ENCODE peak calls at places on chromosomes 7 and 10, in six cellular contexts. One of them, this sample, is unnamed.

GRCh38 chr10:89213191-89213808 is 6.2 kb upstream of the CH25H start:
- DNase-seq in stomach: no peak
- DNase-seq in right cardiac atrium: no peak
- DNase-seq in breast epithelium: no peak
- DNase-seq in CD8-positive, alpha-beta memory T cell: no peak
- DNase-seq in astrocyte of the spinal cord: peak; percentile 70
- DNase-seq in this sample: no peak

GRCh38 chr10:69712346-69712745 is 82.3 kb downstream of the FAM241B start:
- DNase-seq in astrocyte of the spinal cord: no peak
- DNase-seq in CD8-positive, alpha-beta memory T cell: no peak
- DNase-seq in breast epithelium: no peak
- DNase-seq in stomach: no peak
- DNase-seq in right cardiac atrium: no peak
- DNase-seq in this sample: no peak

GRCh38 chr7:6168469-6168868 is 104.0 kb downstream of the CYTH3 start:
- DNase-seq in astrocyte of the spinal cord: no peak
- DNase-seq in stomach: no peak
- DNase-seq in right cardiac atrium: no peak
- DNase-seq in CD8-positive, alpha-beta memory T cell: no peak
- DNase-seq in breast epithelium: no peak
- DNase-seq in this sample: no peak

GRCh38 chr7:40393660-40394059 is 258.9 kb downstream of the SUGCT start:
- DNase-seq in right cardiac atrium: no peak
- DNase-seq in breast epithelium: no peak
- DNase-seq in CD8-positive, alpha-beta memory T cell: no peak
- DNase-seq in stomach: no peak
- DNase-seq in astrocyte of the spinal cord: no peak
- DNase-seq in this sample: no peak

GRCh38 chr10:91604936-91605534 is 27.8 kb downstream of the PPP1R3C start:
- DNase-seq in astrocyte of the spinal cord: peak; percentile 82
- DNase-seq in breast epithelium: no peak
- DNase-seq in stomach: no peak
- DNase-seq in right cardiac atrium: no peak
- DNase-seq in CD8-positive, alpha-beta memory T cell: no peak
- DNase-seq in this sample: no peak

GRCh38 chr7:136302049-136302448 is 324.9 kb upstream of the MTPN start:
- DNase-seq in CD8-positive, alpha-beta memory T cell: no peak
- DNase-seq in breast epithelium: no peak
- DNase-seq in right cardiac atrium: no peak
- DNase-seq in astrocyte of the spinal cord: no peak
- DNase-seq in stomach: no peak
- DNase-seq in this sample: no peak

GRCh38 chr10:129952771-129953489 is 11.1 kb downstream of the EBF3 start:
- DNase-seq in breast epithelium: no peak
- DNase-seq in CD8-positive, alpha-beta memory T cell: no peak
- DNase-seq in right cardiac atrium: peak; percentile 55
- DNase-seq in stomach: no peak
- DNase-seq in astrocyte of the spinal cord: no peak
- DNase-seq in this sample: no peak

GRCh38 chr7:96598421-96598820 is 111.2 kb downstream of the SEM1 start:
- DNase-seq in breast epithelium: no peak
- DNase-seq in astrocyte of the spinal cord: no peak
- DNase-seq in CD8-positive, alpha-beta memory T cell: no peak
- DNase-seq in right cardiac atrium: no peak
- DNase-seq in stomach: no peak
- DNase-seq in this sample: no peak

GRCh38 chr7:13965077-13965476 is 24.4 kb downstream of the ETV1 start:
- DNase-seq in right cardiac atrium: no peak
- DNase-seq in astrocyte of the spinal cord: no peak
- DNase-seq in breast epithelium: no peak
- DNase-seq in stomach: no peak
- DNase-seq in CD8-positive, alpha-beta memory T cell: no peak
- DNase-seq in this sample: no peak

GRCh38 chr10:127618797-127619196 is 69.7 kb downstream of the NPS start:
- DNase-seq in astrocyte of the spinal cord: no peak
- DNase-seq in CD8-positive, alpha-beta memory T cell: no peak
- DNase-seq in right cardiac atrium: no peak
- DNase-seq in stomach: no peak
- DNase-seq in breast epithelium: no peak
- DNase-seq in this sample: no peak

GRCh38 chr10:68562666-68563522 is 2.8 kb downstream of the TET1 start:
- DNase-seq in CD8-positive, alpha-beta memory T cell: no peak
- DNase-seq in stomach: no peak
- DNase-seq in breast epithelium: no peak
- DNase-seq in astrocyte of the spinal cord: peak; percentile 60
- DNase-seq in right cardiac atrium: no peak
- DNase-seq in this sample: no peak

GRCh38 chr10:132110091-132110490 is 44.3 kb downstream of the JAKMIP3 start:
- DNase-seq in right cardiac atrium: peak; percentile 54
- DNase-seq in breast epithelium: peak; percentile 30
- DNase-seq in stomach: peak; percentile 21
- DNase-seq in astrocyte of the spinal cord: no peak
- DNase-seq in CD8-positive, alpha-beta memory T cell: no peak
- DNase-seq in this sample: no peak

GRCh38 chr10:121152935-121153334 is 301.8 kb downstream of the WDR11 start:
- DNase-seq in stomach: no peak
- DNase-seq in astrocyte of the spinal cord: no peak
- DNase-seq in right cardiac atrium: no peak
- DNase-seq in CD8-positive, alpha-beta memory T cell: no peak
- DNase-seq in breast epithelium: no peak
- DNase-seq in this sample: no peak

GRCh38 chr10:95262763-95263518 is 27.9 kb downstream of the PDLIM1 start:
- DNase-seq in CD8-positive, alpha-beta memory T cell: no peak
- DNase-seq in stomach: no peak
- DNase-seq in astrocyte of the spinal cord: no peak
- DNase-seq in right cardiac atrium: no peak
- DNase-seq in breast epithelium: no peak
- DNase-seq in this sample: no peak

GRCh38 chr10:62625484-62625883 is 179.0 kb upstream of the ADO start:
- DNase-seq in CD8-positive, alpha-beta memory T cell: no peak
- DNase-seq in breast epithelium: no peak
- DNase-seq in astrocyte of the spinal cord: no peak
- DNase-seq in right cardiac atrium: no peak
- DNase-seq in stomach: no peak
- DNase-seq in this sample: no peak

GRCh38 chr10:108375691-108376090 is 1211.2 kb upstream of the SORCS1 start:
- DNase-seq in right cardiac atrium: no peak
- DNase-seq in stomach: no peak
- DNase-seq in astrocyte of the spinal cord: no peak
- DNase-seq in CD8-positive, alpha-beta memory T cell: no peak
- DNase-seq in breast epithelium: no peak
- DNase-seq in this sample: no peak

GRCh38 chr10:104809288-104810090 is 168.4 kb downstream of the SORCS3 start:
- DNase-seq in CD8-positive, alpha-beta memory T cell: no peak
- DNase-seq in breast epithelium: no peak
- DNase-seq in right cardiac atrium: no peak
- DNase-seq in stomach: no peak
- DNase-seq in astrocyte of the spinal cord: peak; percentile 39
- DNase-seq in this sample: no peak

GRCh38 chr7:41331194-41331593 is 371.7 kb downstream of the INHBA start:
- DNase-seq in astrocyte of the spinal cord: no peak
- DNase-seq in CD8-positive, alpha-beta memory T cell: no peak
- DNase-seq in right cardiac atrium: no peak
- DNase-seq in breast epithelium: no peak
- DNase-seq in stomach: no peak
- DNase-seq in this sample: no peak

GRCh38 chr7:43405948-43406347 is 177.0 kb upstream of the STK17A start:
- DNase-seq in stomach: no peak
- DNase-seq in CD8-positive, alpha-beta memory T cell: no peak
- DNase-seq in right cardiac atrium: no peak
- DNase-seq in breast epithelium: no peak
- DNase-seq in astrocyte of the spinal cord: no peak
- DNase-seq in this sample: no peak

GRCh38 chr10:86261470-86261869 is 105.1 kb downstream of the GRID1 start:
- DNase-seq in astrocyte of the spinal cord: no peak
- DNase-seq in right cardiac atrium: no peak
- DNase-seq in stomach: peak; percentile 13
- DNase-seq in breast epithelium: no peak
- DNase-seq in CD8-positive, alpha-beta memory T cell: no peak
- DNase-seq in this sample: no peak

GRCh38 chr10:45444976-45445898 is 71.2 kb downstream of the ALOX5 start:
- DNase-seq in astrocyte of the spinal cord: no peak
- DNase-seq in breast epithelium: no peak
- DNase-seq in CD8-positive, alpha-beta memory T cell: no peak
- DNase-seq in right cardiac atrium: peak; percentile 69
- DNase-seq in stomach: peak; percentile 59
- DNase-seq in this sample: no peak

GRCh38 chr7:40297741-40298311 is 163.0 kb downstream of the SUGCT start:
- DNase-seq in CD8-positive, alpha-beta memory T cell: no peak
- DNase-seq in astrocyte of the spinal cord: peak; percentile 64
- DNase-seq in breast epithelium: no peak
- DNase-seq in stomach: no peak
- DNase-seq in right cardiac atrium: no peak
- DNase-seq in this sample: no peak

GRCh38 chr10:3033925-3034324 is 33.4 kb upstream of the PFKP start:
- DNase-seq in CD8-positive, alpha-beta memory T cell: no peak
- DNase-seq in breast epithelium: no peak
- DNase-seq in stomach: no peak
- DNase-seq in astrocyte of the spinal cord: no peak
- DNase-seq in right cardiac atrium: no peak
- DNase-seq in this sample: no peak

DNA sequence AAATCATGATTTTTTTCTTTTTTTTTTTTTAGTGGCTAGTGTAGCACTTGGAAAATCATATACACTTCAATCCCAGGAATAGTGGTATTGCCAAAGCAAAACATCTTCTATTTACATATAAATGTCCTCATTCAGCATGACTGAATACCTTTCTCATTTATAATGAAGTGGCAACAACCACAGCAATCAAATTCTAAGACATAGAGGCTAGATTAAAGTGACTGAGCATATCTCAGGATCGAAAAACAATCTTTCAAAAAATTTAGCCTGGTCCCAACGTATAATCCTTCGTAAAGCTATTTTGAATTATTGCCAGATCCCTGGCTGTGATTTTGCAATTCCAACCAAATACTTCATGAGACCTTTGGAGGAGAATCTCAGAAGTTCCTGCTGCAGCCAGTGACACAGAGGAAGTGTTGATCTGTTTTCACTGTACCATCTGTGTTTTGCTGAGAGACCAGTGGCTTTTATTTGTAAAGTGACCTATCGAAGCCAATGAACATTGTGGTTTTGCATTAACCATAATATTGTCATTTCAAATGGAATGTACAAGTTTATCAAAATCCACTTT is 29.8 kb upstream of the SP8 start:
- DNase-seq in stomach: no peak
- DNase-seq in CD8-positive, alpha-beta memory T cell: no peak
- DNase-seq in right cardiac atrium: no peak
- DNase-seq in astrocyte of the spinal cord: no peak
- DNase-seq in breast epithelium: no peak
- DNase-seq in this sample: no peak
- H3K4me3 ChIP-seq in stomach: no peak overlapping the region
- H3K4me3 ChIP-seq in CD8-positive, alpha-beta memory T cell: no peak overlapping the region
- H3K4me3 ChIP-seq in right cardiac atrium: no peak overlapping the region
- H3K4me3 ChIP-seq in astrocyte of the spinal cord: no peak overlapping the region
- H3K4me3 ChIP-seq in breast epithelium: no peak overlapping the region
- H3K4me3 ChIP-seq in this sample: no peak overlapping the region

DNA sequence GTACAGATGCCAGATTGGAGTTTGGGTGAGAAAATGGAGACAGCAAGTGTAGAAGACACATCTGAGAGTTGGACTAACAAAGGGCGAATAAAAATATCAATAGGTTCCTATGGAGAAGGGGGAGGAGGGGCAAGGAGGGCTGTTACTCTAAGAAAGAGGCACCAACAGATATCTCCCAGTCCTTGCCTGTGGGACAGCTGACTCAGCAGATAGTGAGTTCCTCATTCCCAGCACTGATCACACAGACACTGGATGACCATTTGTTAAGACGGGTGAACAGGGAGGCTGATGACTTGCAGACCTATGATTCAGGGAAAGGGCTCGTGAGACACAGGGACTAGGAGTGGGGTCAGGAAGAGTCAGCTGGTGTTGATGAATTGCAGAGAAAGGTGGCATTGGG is 5.7 kb upstream of the PRR15 start:
- DNase-seq in CD8-positive, alpha-beta memory T cell: no peak
- DNase-seq in astrocyte of the spinal cord: no peak
- DNase-seq in breast epithelium: no peak
- DNase-seq in right cardiac atrium: no peak
- DNase-seq in stomach: no peak
- DNase-seq in this sample: no peak
- H3K4me3 ChIP-seq in CD8-positive, alpha-beta memory T cell: no peak overlapping the region
- H3K4me3 ChIP-seq in astrocyte of the spinal cord: no peak overlapping the region
- H3K4me3 ChIP-seq in breast epithelium: no peak overlapping the region
- H3K4me3 ChIP-seq in right cardiac atrium: no peak overlapping the region
- H3K4me3 ChIP-seq in stomach: no peak overlapping the region
- H3K4me3 ChIP-seq in this sample: no peak overlapping the region

GRCh38 chr10:48670978-48671913 is 13.4 kb upstream of the WDFY4 start:
- DNase-seq in breast epithelium: no peak
- DNase-seq in stomach: no peak
- DNase-seq in astrocyte of the spinal cord: no peak
- DNase-seq in right cardiac atrium: no peak
- DNase-seq in CD8-positive, alpha-beta memory T cell: no peak
- DNase-seq in this sample: no peak
- H3K4me3 ChIP-seq in breast epithelium: no peak overlapping the region
- H3K4me3 ChIP-seq in stomach: no peak overlapping the region
- H3K4me3 ChIP-seq in astrocyte of the spinal cord: no peak overlapping the region
- H3K4me3 ChIP-seq in right cardiac atrium: no peak overlapping the region
- H3K4me3 ChIP-seq in CD8-positive, alpha-beta memory T cell: no peak overlapping the region
- H3K4me3 ChIP-seq in this sample: peak overlapping the region; percentile 38

GRCh38 chr10:58330397-58330796 is 4.4 kb upstream of the UBE2D1 start:
- DNase-seq in CD8-positive, alpha-beta memory T cell: no peak
- DNase-seq in right cardiac atrium: no peak
- DNase-seq in breast epithelium: no peak
- DNase-seq in astrocyte of the spinal cord: no peak
- DNase-seq in stomach: no peak
- DNase-seq in this sample: no peak

GRCh38 chr10:58322835-58323209 is 12.0 kb upstream of the UBE2D1 start:
- DNase-seq in astrocyte of the spinal cord: no peak
- DNase-seq in stomach: no peak
- DNase-seq in right cardiac atrium: no peak
- DNase-seq in CD8-positive, alpha-beta memory T cell: no peak
- DNase-seq in breast epithelium: no peak
- DNase-seq in this sample: no peak

GRCh38 chr10:58322072-58322834 is 12.6 kb upstream of the UBE2D1 start:
- DNase-seq in CD8-positive, alpha-beta memory T cell: no peak
- DNase-seq in astrocyte of the spinal cord: peak; percentile 26
- DNase-seq in right cardiac atrium: no peak
- DNase-seq in stomach: no peak
- DNase-seq in breast epithelium: no peak
- DNase-seq in this sample: no peak

GRCh38 chr10:58328233-58328632 is 6.6 kb upstream of the UBE2D1 start:
- DNase-seq in stomach: no peak
- DNase-seq in right cardiac atrium: no peak
- DNase-seq in CD8-positive, alpha-beta memory T cell: no peak
- DNase-seq in breast epithelium: no peak
- DNase-seq in astrocyte of the spinal cord: no peak
- DNase-seq in this sample: no peak

GRCh38 chr10:58326967-58327381 is 7.8 kb upstream of the UBE2D1 start:
- DNase-seq in right cardiac atrium: peak; percentile 81
- DNase-seq in breast epithelium: no peak
- DNase-seq in CD8-positive, alpha-beta memory T cell: no peak
- DNase-seq in stomach: no peak
- DNase-seq in astrocyte of the spinal cord: peak; percentile 48
- DNase-seq in this sample: peak; percentile 28
- H3K4me3 ChIP-seq in right cardiac atrium: peak overlapping the region; percentile 25
- H3K4me3 ChIP-seq in breast epithelium: peak overlapping the region; percentile 36
- H3K4me3 ChIP-seq in CD8-positive, alpha-beta memory T cell: no peak overlapping the region
- H3K4me3 ChIP-seq in stomach: no peak overlapping the region
- H3K4me3 ChIP-seq in astrocyte of the spinal cord: peak overlapping the region; percentile 31
- H3K4me3 ChIP-seq in this sample: peak overlapping the region; percentile 36

GRCh38 chr7:129742267-129742666 is 130.7 kb downstream of the NRF1 start:
- DNase-seq in astrocyte of the spinal cord: no peak
- DNase-seq in stomach: no peak
- DNase-seq in breast epithelium: no peak
- DNase-seq in CD8-positive, alpha-beta memory T cell: no peak
- DNase-seq in right cardiac atrium: no peak
- DNase-seq in this sample: no peak
- H3K4me3 ChIP-seq in astrocyte of the spinal cord: no peak overlapping the region
- H3K4me3 ChIP-seq in stomach: no peak overlapping the region
- H3K4me3 ChIP-seq in breast epithelium: no peak overlapping the region
- H3K4me3 ChIP-seq in CD8-positive, alpha-beta memory T cell: no peak overlapping the region
- H3K4me3 ChIP-seq in right cardiac atrium: no peak overlapping the region
- H3K4me3 ChIP-seq in this sample: no peak overlapping the region

GRCh38 chr7:64947252-64948000 is 43.4 kb downstream of the ZNF117 start:
- DNase-seq in CD8-positive, alpha-beta memory T cell: no peak
- DNase-seq in stomach: no peak
- DNase-seq in breast epithelium: no peak
- DNase-seq in astrocyte of the spinal cord: no peak
- DNase-seq in right cardiac atrium: peak; percentile 60
- DNase-seq in this sample: no peak
- H3K4me3 ChIP-seq in CD8-positive, alpha-beta memory T cell: no peak overlapping the region
- H3K4me3 ChIP-seq in stomach: peak overlapping the region; percentile 46
- H3K4me3 ChIP-seq in breast epithelium: peak overlapping the region; percentile 58
- H3K4me3 ChIP-seq in astrocyte of the spinal cord: peak overlapping the region; percentile 21
- H3K4me3 ChIP-seq in right cardiac atrium: peak overlapping the region; percentile 14
- H3K4me3 ChIP-seq in this sample: peak overlapping the region; percentile 60

This sample was measured in testis.